ENCODE peak calls at places on chromosome 5, in six cellular contexts. One of them, this sample, is unnamed.

GRCh38 chr5:108386345-108387061 is 4.6 kb upstream of the FBXL17 start:
- DNase-seq in neural progenitor cell: no peak
- DNase-seq in left lung: no peak
- DNase-seq in cardiac muscle cell: peak; percentile 58
- DNase-seq in D721Med: no peak
- DNase-seq in fibroblast of mammary gland: peak; percentile 90
- DNase-seq in this sample: no peak

GRCh38 chr5:129172561-129172960 is 78.0 kb downstream of the ISOC1 start:
- DNase-seq in left lung: no peak
- DNase-seq in neural progenitor cell: peak; percentile 8
- DNase-seq in cardiac muscle cell: peak; percentile 75
- DNase-seq in fibroblast of mammary gland: peak; percentile 36
- DNase-seq in D721Med: no peak
- DNase-seq in this sample: no peak

GRCh38 chr5:17379188-17379951 is 118.7 kb upstream of the TAF11L2 start:
- DNase-seq in neural progenitor cell: no peak
- DNase-seq in left lung: no peak
- DNase-seq in D721Med: no peak
- DNase-seq in fibroblast of mammary gland: peak; percentile 25
- DNase-seq in cardiac muscle cell: peak; percentile 33
- DNase-seq in this sample: no peak

GRCh38 chr5:6914336-6914735 is 201.1 kb downstream of the TENT4A start:
- DNase-seq in D721Med: no peak
- DNase-seq in left lung: no peak
- DNase-seq in neural progenitor cell: no peak
- DNase-seq in cardiac muscle cell: no peak
- DNase-seq in fibroblast of mammary gland: no peak
- DNase-seq in this sample: no peak

GRCh38 chr5:176365663-176366574 is 632 bp downstream of the ARL10 start:
- DNase-seq in left lung: peak; percentile 86
- DNase-seq in D721Med: no peak
- DNase-seq in fibroblast of mammary gland: peak; percentile 46
- DNase-seq in cardiac muscle cell: peak; percentile 47
- DNase-seq in neural progenitor cell: peak; percentile 86
- DNase-seq in this sample: peak; percentile 56

GRCh38 chr5:59673438-59674058 is 220.0 kb downstream of the PDE4D start:
- DNase-seq in left lung: no peak
- DNase-seq in neural progenitor cell: peak; percentile 71
- DNase-seq in D721Med: no peak
- DNase-seq in cardiac muscle cell: peak; percentile 68
- DNase-seq in fibroblast of mammary gland: peak; percentile 61
- DNase-seq in this sample: no peak

GRCh38 chr5:113433862-113434612 is 752 bp downstream of the TSSK1B start:
- DNase-seq in left lung: no peak
- DNase-seq in cardiac muscle cell: no peak
- DNase-seq in D721Med: no peak
- DNase-seq in neural progenitor cell: no peak
- DNase-seq in fibroblast of mammary gland: no peak
- DNase-seq in this sample: peak; percentile 41

GRCh38 chr5:66701244-66701643 is 105.1 kb downstream of the MAST4 start:
- DNase-seq in neural progenitor cell: no peak
- DNase-seq in D721Med: no peak
- DNase-seq in cardiac muscle cell: no peak
- DNase-seq in left lung: no peak
- DNase-seq in fibroblast of mammary gland: no peak
- DNase-seq in this sample: no peak

GRCh38 chr5:11046160-11046559 is 285.1 kb upstream of the DAP start:
- DNase-seq in fibroblast of mammary gland: peak; percentile 6
- DNase-seq in neural progenitor cell: peak; percentile 44
- DNase-seq in D721Med: no peak
- DNase-seq in cardiac muscle cell: no peak
- DNase-seq in left lung: no peak
- DNase-seq in this sample: no peak

GRCh38 chr5:23208959-23209431 is 298.4 kb upstream of the PRDM9 start:
- DNase-seq in neural progenitor cell: peak; percentile 86
- DNase-seq in left lung: no peak
- DNase-seq in cardiac muscle cell: peak; percentile 57
- DNase-seq in fibroblast of mammary gland: peak; percentile 67
- DNase-seq in D721Med: peak; percentile 24
- DNase-seq in this sample: no peak

GRCh38 chr5:95973793-95974325 is 12.2 kb upstream of the ELL2 start:
- DNase-seq in neural progenitor cell: no peak
- DNase-seq in left lung: no peak
- DNase-seq in cardiac muscle cell: peak; percentile 79
- DNase-seq in fibroblast of mammary gland: no peak
- DNase-seq in D721Med: no peak
- DNase-seq in this sample: no peak

GRCh38 chr5:109614316-109614715 is 75.4 kb upstream of the MAN2A1 start:
- DNase-seq in fibroblast of mammary gland: no peak
- DNase-seq in D721Med: no peak
- DNase-seq in left lung: no peak
- DNase-seq in cardiac muscle cell: no peak
- DNase-seq in neural progenitor cell: no peak
- DNase-seq in this sample: no peak

GRCh38 chr5:114238771-114239313 is 123.0 kb upstream of the KCNN2 start:
- DNase-seq in left lung: no peak
- DNase-seq in D721Med: no peak
- DNase-seq in fibroblast of mammary gland: peak; percentile 23
- DNase-seq in neural progenitor cell: no peak
- DNase-seq in cardiac muscle cell: no peak
- DNase-seq in this sample: no peak

GRCh38 chr5:8491254-8491653 is 622.3 kb downstream of the MTRR start:
- DNase-seq in fibroblast of mammary gland: no peak
- DNase-seq in neural progenitor cell: no peak
- DNase-seq in D721Med: no peak
- DNase-seq in left lung: no peak
- DNase-seq in cardiac muscle cell: peak; percentile 25
- DNase-seq in this sample: no peak

GRCh38 chr5:116442095-116442534 is 132.5 kb downstream of the SEMA6A start:
- DNase-seq in fibroblast of mammary gland: peak; percentile 45
- DNase-seq in neural progenitor cell: no peak
- DNase-seq in D721Med: no peak
- DNase-seq in left lung: peak; percentile 60
- DNase-seq in cardiac muscle cell: peak; percentile 40
- DNase-seq in this sample: no peak

GRCh38 chr5:178416919-178417318 is 173.3 kb downstream of the COL23A1 start:
- DNase-seq in left lung: no peak
- DNase-seq in neural progenitor cell: no peak
- DNase-seq in D721Med: no peak
- DNase-seq in fibroblast of mammary gland: no peak
- DNase-seq in cardiac muscle cell: peak; percentile 53
- DNase-seq in this sample: no peak

GRCh38 chr5:137629646-137630045 is 106.2 kb downstream of the KLHL3 start:
- DNase-seq in left lung: no peak
- DNase-seq in cardiac muscle cell: peak; percentile 77
- DNase-seq in neural progenitor cell: peak; percentile 73
- DNase-seq in fibroblast of mammary gland: peak; percentile 70
- DNase-seq in D721Med: peak; percentile 55
- DNase-seq in this sample: no peak

GRCh38 chr5:92552206-92553160 is 1028.5 kb downstream of the NR2F1-AS1 start:
- DNase-seq in D721Med: no peak
- DNase-seq in cardiac muscle cell: peak; percentile 98
- DNase-seq in fibroblast of mammary gland: peak; percentile 99
- DNase-seq in neural progenitor cell: no peak
- DNase-seq in left lung: no peak
- DNase-seq in this sample: no peak

GRCh38 chr5:73822276-73822988 is 196.4 kb downstream of the ARHGEF28 start:
- DNase-seq in left lung: no peak
- DNase-seq in D721Med: no peak
- DNase-seq in cardiac muscle cell: peak; percentile 37
- DNase-seq in fibroblast of mammary gland: no peak
- DNase-seq in neural progenitor cell: no peak
- DNase-seq in this sample: no peak

GRCh38 chr5:95615164-95615467 is 4.8 kb upstream of the GPR150 start:
- DNase-seq in fibroblast of mammary gland: peak; percentile 28
- DNase-seq in neural progenitor cell: no peak
- DNase-seq in cardiac muscle cell: peak; percentile 20
- DNase-seq in D721Med: no peak
- DNase-seq in left lung: no peak
- DNase-seq in this sample: no peak

GRCh38 chr5:107783551-107783950 is 112.8 kb upstream of the EFNA5 start:
- DNase-seq in D721Med: no peak
- DNase-seq in left lung: no peak
- DNase-seq in cardiac muscle cell: no peak
- DNase-seq in fibroblast of mammary gland: no peak
- DNase-seq in neural progenitor cell: no peak
- DNase-seq in this sample: no peak

GRCh38 chr5:76527685-76528161 is 95.5 kb downstream of the F2RL2 start:
- DNase-seq in neural progenitor cell: no peak
- DNase-seq in left lung: no peak
- DNase-seq in cardiac muscle cell: no peak
- DNase-seq in fibroblast of mammary gland: peak; percentile 6
- DNase-seq in D721Med: no peak
- DNase-seq in this sample: no peak

GRCh38 chr5:179865471-179866240 is 7.0 kb upstream of the MRNIP start:
- DNase-seq in cardiac muscle cell: no peak
- DNase-seq in left lung: peak; percentile 61
- DNase-seq in fibroblast of mammary gland: no peak
- DNase-seq in neural progenitor cell: no peak
- DNase-seq in D721Med: no peak
- DNase-seq in this sample: no peak

GRCh38 chr5:159310492-159310891 is 19.8 kb downstream of the IL12B start:
- DNase-seq in D721Med: no peak
- DNase-seq in left lung: peak; percentile 86
- DNase-seq in neural progenitor cell: peak; percentile 72
- DNase-seq in cardiac muscle cell: peak; percentile 39
- DNase-seq in fibroblast of mammary gland: no peak
- DNase-seq in this sample: peak; percentile 78

GRCh38 chr5:181126841-181127240 is 4.1 kb downstream of the OR2V1 start:
- DNase-seq in left lung: no peak
- DNase-seq in neural progenitor cell: no peak
- DNase-seq in D721Med: no peak
- DNase-seq in fibroblast of mammary gland: no peak
- DNase-seq in cardiac muscle cell: no peak
- DNase-seq in this sample: no peak

GRCh38 chr5:51433052-51433710 is 49.9 kb downstream of the ISL1 start:
- DNase-seq in left lung: no peak
- DNase-seq in fibroblast of mammary gland: no peak
- DNase-seq in D721Med: no peak
- DNase-seq in neural progenitor cell: no peak
- DNase-seq in cardiac muscle cell: no peak
- DNase-seq in this sample: no peak

GRCh38 chr5:168022761-168023160 is 268.7 kb upstream of the WWC1 start:
- DNase-seq in fibroblast of mammary gland: no peak
- DNase-seq in left lung: no peak
- DNase-seq in cardiac muscle cell: no peak
- DNase-seq in neural progenitor cell: no peak
- DNase-seq in D721Med: no peak
- DNase-seq in this sample: no peak

GRCh38 chr5:108639356-108639755 is 108.3 kb upstream of the FER start:
- DNase-seq in neural progenitor cell: no peak
- DNase-seq in left lung: no peak
- DNase-seq in D721Med: no peak
- DNase-seq in cardiac muscle cell: peak; percentile 44
- DNase-seq in fibroblast of mammary gland: no peak
- DNase-seq in this sample: no peak

GRCh38 chr5:172437445-172438303 is 16.7 kb downstream of the SH3PXD2B start:
- DNase-seq in D721Med: no peak
- DNase-seq in cardiac muscle cell: peak; percentile 93
- DNase-seq in neural progenitor cell: no peak
- DNase-seq in left lung: peak; percentile 82
- DNase-seq in fibroblast of mammary gland: peak; percentile 96
- DNase-seq in this sample: peak; percentile 76

GRCh38 chr5:179209359-179210150 is 135.7 kb downstream of the ADAMTS2 start:
- DNase-seq in left lung: peak; percentile 61
- DNase-seq in cardiac muscle cell: peak; percentile 60
- DNase-seq in fibroblast of mammary gland: peak; percentile 82
- DNase-seq in D721Med: no peak
- DNase-seq in neural progenitor cell: no peak
- DNase-seq in this sample: no peak

GRCh38 chr5:55960779-55961178 is 34.0 kb downstream of the IL6ST start:
- DNase-seq in cardiac muscle cell: no peak
- DNase-seq in fibroblast of mammary gland: no peak
- DNase-seq in left lung: no peak
- DNase-seq in D721Med: no peak
- DNase-seq in neural progenitor cell: no peak
- DNase-seq in this sample: peak; percentile 52

DNA sequence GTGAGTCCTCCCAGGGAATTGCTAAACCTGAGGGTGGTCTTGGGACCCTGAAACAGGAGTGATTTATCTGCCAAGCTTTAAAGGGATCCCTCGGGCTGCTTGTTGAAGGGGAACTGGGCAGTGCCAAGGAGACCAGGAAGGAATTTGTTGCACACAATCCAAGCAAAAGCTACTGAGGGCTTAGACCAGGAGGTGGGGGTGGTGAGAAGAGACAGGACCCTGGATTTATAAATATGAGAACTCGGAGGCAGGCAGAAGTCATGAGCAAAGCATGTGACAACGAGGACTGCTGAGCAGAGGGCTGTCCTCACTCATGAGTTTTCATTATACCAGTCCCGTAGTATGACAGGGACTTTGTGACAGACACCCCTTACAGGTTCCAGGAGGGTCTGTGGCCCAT is 237.3 kb downstream of the DRD1 start:
- DNase-seq in D721Med: no peak
- DNase-seq in neural progenitor cell: no peak
- DNase-seq in left lung: no peak
- DNase-seq in fibroblast of mammary gland: no peak
- DNase-seq in cardiac muscle cell: no peak
- DNase-seq in this sample: no peak
- TF ChIP-seq CTCF in D721Med: peak; percentile 37
- TF ChIP-seq CTCF in neural progenitor cell: no peak
- TF ChIP-seq CTCF in left lung: no peak
- TF ChIP-seq CTCF in fibroblast of mammary gland: no peak
- TF ChIP-seq CTCF in cardiac muscle cell: no peak
- TF ChIP-seq CTCF in this sample: no peak

GRCh38 chr5:143577554-143577953 is 174.1 kb upstream of the NR3C1 start:
- DNase-seq in D721Med: no peak
- DNase-seq in left lung: no peak
- DNase-seq in neural progenitor cell: peak; percentile 29
- DNase-seq in cardiac muscle cell: peak; percentile 33
- DNase-seq in fibroblast of mammary gland: no peak
- DNase-seq in this sample: no peak
- TF ChIP-seq CTCF in D721Med: no peak
- TF ChIP-seq CTCF in left lung: no peak
- TF ChIP-seq CTCF in neural progenitor cell: no peak
- TF ChIP-seq CTCF in cardiac muscle cell: no peak
- TF ChIP-seq CTCF in fibroblast of mammary gland: no peak
- TF ChIP-seq CTCF in this sample: no peak

GRCh38 chr5:31581498-31582099 is 49.5 kb downstream of the C5orf22 start:
- DNase-seq in D721Med: no peak
- DNase-seq in neural progenitor cell: peak; percentile 52
- DNase-seq in left lung: no peak
- DNase-seq in fibroblast of mammary gland: peak; percentile 61
- DNase-seq in cardiac muscle cell: peak; percentile 71
- DNase-seq in this sample: no peak
- TF ChIP-seq CTCF in D721Med: peak; percentile 64
- TF ChIP-seq CTCF in neural progenitor cell: peak; percentile 77
- TF ChIP-seq CTCF in left lung: peak; percentile 55
- TF ChIP-seq CTCF in fibroblast of mammary gland: peak; percentile 43
- TF ChIP-seq CTCF in cardiac muscle cell: peak; percentile 41
- TF ChIP-seq CTCF in this sample: peak; percentile 48

DNA sequence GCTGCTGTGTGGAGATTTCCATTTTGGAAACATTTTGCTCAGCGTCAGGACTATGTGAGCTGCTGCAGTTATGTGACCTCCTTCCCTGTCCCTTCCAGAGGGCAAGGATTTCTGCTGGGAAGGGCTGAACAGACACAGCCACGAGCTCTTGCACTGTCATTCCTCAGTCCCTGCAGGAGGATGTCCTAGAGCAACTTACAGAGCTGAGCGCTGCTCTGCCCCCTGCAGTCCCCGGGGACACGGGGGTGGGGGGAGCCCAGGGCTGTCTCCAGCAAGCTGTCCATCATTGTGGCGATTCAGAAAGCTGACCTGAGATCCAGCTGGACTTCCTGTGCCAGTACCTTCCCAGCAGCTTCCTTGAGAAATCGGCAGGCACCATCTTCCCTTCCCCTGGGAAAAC is 28.0 kb upstream of the MAP1B start:
- DNase-seq in left lung: no peak
- DNase-seq in fibroblast of mammary gland: no peak
- DNase-seq in D721Med: no peak
- DNase-seq in neural progenitor cell: peak; percentile 66
- DNase-seq in cardiac muscle cell: peak; percentile 7
- DNase-seq in this sample: no peak
- TF ChIP-seq CTCF in left lung: no peak
- TF ChIP-seq CTCF in fibroblast of mammary gland: no peak
- TF ChIP-seq CTCF in D721Med: no peak
- TF ChIP-seq CTCF in neural progenitor cell: peak; percentile 44
- TF ChIP-seq CTCF in cardiac muscle cell: no peak
- TF ChIP-seq CTCF in this sample: no peak